ENCODE peak calls at places on chromosomes 13 and 19, in eight cellular contexts. P is mucosa of descending colon, X is tibial nerve, E is sigmoid colon, Y is mammary epithelial cell, G is lower leg skin, I is fibroblast of mammary gland, F is BE2C. B is an unnamed sample.

GRCh38 chr19:6952956-6953355 is 65.6 kb downstream of the ADGRE1 start:
- DNase-seq in F (no peak), I (no peak), E (no peak), P (no peak), X (no peak), G (no peak), Y (no peak), B (no peak)

GRCh38 chr13:102724923-102725322 is 30.1 kb upstream of the METTL21C start:
- DNase-seq in E (no peak), X (no peak), G (no peak), Y (peak), F (no peak), P (peak), I (peak), B (no peak)

GRCh38 chr19:51124729-51125128 is at the start of gene SIGLEC9:
- DNase-seq in X (no peak), Y (no peak), I (no peak), P (no peak), G (peak), F (no peak), E (peak), B (no peak)

GRCh38 chr19:54480048-54480447 is 7.0 kb upstream of the CDC42EP5 start:
- DNase-seq in E (no peak), I (no peak), F (no peak), P (no peak), Y (no peak), X (no peak), G (no peak), B (no peak)

GRCh38 chr19:4800591-4801081 is 9.1 kb downstream of the FEM1A start:
- DNase-seq in P (no peak), I (no peak), Y (peak), G (peak), E (no peak), X (no peak), F (no peak), B (no peak)

GRCh38 chr13:40476175-40476958 is 190.1 kb downstream of the FOXO1 start:
- DNase-seq in F (no peak), I (peak), G (no peak), Y (no peak), E (no peak), P (no peak), X (no peak), B (no peak)

GRCh38 chr19:56969726-56970125 is 129.2 kb upstream of the PEG3 start:
- DNase-seq in P (no peak), G (no peak), E (no peak), F (no peak), Y (no peak), X (no peak), I (no peak), B (no peak)

GRCh38 chr19:47509973-47510372 is 4.9 kb downstream of the NAPA start:
- DNase-seq in Y (peak), X (no peak), F (no peak), I (no peak), P (no peak), G (peak), E (peak), B (no peak)

GRCh38 chr13:101916758-101917474 is 464.4 kb downstream of the ITGBL1 start:
- DNase-seq in I (no peak), E (no peak), F (peak), P (no peak), Y (no peak), X (no peak), G (no peak), B (peak)

GRCh38 chr19:8609210-8610040 is 1.1 kb downstream of the ADAMTS10 start:
- DNase-seq in F (no peak), P (peak), E (peak), G (no peak), Y (no peak), X (peak), I (peak), B (peak)

GRCh38 chr13:59744747-59745394 is 418.9 kb downstream of the DIAPH3 start:
- DNase-seq in I (no peak), P (no peak), G (no peak), F (no peak), E (no peak), X (no peak), Y (no peak), B (no peak)

GRCh38 chr13:45492538-45492937 is 27.8 kb downstream of the COG3 start:
- DNase-seq in I (peak), P (no peak), X (no peak), Y (no peak), E (no peak), F (no peak), G (no peak), B (no peak)

DNA sequence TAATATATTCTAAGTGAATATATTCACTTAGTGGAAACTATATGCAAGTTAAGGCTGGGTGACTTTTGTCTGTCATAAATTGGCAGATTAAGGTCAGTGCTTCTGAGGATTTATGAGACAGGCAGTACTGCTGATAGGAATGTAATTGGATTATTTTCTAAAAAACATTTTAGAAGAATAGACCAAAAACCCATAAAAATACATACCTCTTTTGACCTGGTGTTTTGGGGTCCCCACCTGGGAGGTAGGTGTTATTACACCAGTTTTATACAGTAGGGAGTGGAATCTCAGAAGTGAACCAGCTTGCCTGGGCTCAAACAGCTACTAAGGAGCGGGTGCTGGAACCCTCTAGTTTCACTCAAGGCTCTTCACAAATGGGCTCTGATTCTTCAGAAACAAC is 25.3 kb downstream of the COG3 start:
- DNase-seq in F (no peak), Y (no peak), E (no peak), I (no peak), G (no peak), P (no peak), X (no peak), B (no peak)
- TF ChIP-seq CTCF in F (peak), Y (peak), E (no peak), I (no peak), G (no peak), P (no peak), X (no peak), B (no peak)

DNA sequence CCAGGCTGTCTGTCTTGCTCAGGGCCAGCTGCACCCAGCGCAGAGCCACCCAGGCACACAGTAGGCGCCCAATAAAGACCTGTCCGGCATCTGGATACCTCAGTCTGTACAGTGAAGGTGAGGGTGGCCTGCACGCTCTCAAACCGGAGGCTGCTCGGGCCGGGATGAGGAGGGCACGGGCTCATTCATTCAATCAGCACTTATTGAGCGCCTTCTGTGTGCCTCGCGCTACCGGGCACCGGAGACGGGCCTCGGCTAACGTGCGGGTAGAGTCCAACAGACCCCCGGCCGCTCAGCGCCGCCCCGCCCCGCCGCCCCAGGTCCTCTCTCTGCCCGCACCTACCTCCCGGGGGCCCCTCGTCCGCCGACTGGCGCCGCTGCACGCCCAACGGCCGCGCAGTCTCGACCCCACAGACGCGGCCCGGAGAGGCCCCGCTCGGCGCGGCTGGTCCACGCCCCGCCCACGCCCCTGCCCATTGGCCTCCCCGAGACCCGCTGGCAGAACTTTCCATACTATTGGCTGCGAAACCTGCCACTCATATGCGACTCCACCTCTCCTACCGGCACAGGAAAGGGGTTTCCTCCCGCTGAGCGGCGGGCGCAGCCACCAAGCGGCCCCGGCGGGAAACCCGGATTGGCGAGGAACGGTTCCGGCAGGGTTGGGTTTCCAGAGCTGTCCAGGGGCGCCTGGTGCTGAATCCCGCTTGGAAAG is at the start of gene SLC39A3:
- DNase-seq in E (peak), P (peak), Y (peak), F (peak), X (peak), G (peak), I (peak), B (peak)
- TF ChIP-seq CTCF in E (no peak), P (no peak), Y (no peak), F (no peak), X (peak), G (no peak), I (no peak), B (no peak)

GRCh38 chr13:94416454-94417080 is 62.9 kb downstream of the DCT start:
- DNase-seq in P (no peak), I (peak), F (peak), G (no peak), X (no peak), E (no peak), Y (peak), B (peak)
- TF ChIP-seq CTCF in P (no peak), I (peak), F (peak), G (no peak), X (no peak), E (no peak), Y (peak), B (peak)

GRCh38 chr19:38564981-38565685 is 52.6 kb downstream of the MAP4K1 start:
- DNase-seq in G (no peak), E (no peak), I (no peak), P (no peak), Y (no peak), X (no peak), F (peak), B (no peak)
- TF ChIP-seq CTCF in G (no peak), E (no peak), I (no peak), P (no peak), Y (no peak), X (no peak), F (no peak), B (no peak)